ENCODE peak calls at places on chromosomes 7 and 10, in eight cellular contexts. O, I, R, B, Y, H, V and D are unnamed samples.

GRCh38 chr10:110758898-110759297 is 112.8 kb upstream of the PDCD4 start:
- DNase-seq in B (no peak), H (no peak), Y (no peak), I (peak), V (no peak), R (no peak), O (no peak), D (no peak)

GRCh38 chr10:96360331-96360730 is 1.5 kb upstream of the OPALIN start:
- DNase-seq in R (peak), V (no peak), H (no peak), B (no peak), Y (no peak), I (no peak), O (no peak), D (no peak)

GRCh38 chr7:131517218-131517923 is 39.1 kb downstream of the PODXL start:
- DNase-seq in V (no peak), O (no peak), B (no peak), I (no peak), R (peak), Y (no peak), H (no peak), D (no peak)

GRCh38 chr7:29835718-29836117 is 29.4 kb downstream of the WIPF3 start:
- DNase-seq in Y (no peak), H (no peak), V (no peak), R (peak), O (no peak), B (no peak), I (no peak), D (no peak)

GRCh38 chr10:93274419-93274818 is 200.7 kb downstream of the CYP26A1 start:
- DNase-seq in V (no peak), R (no peak), B (no peak), I (no peak), H (no peak), O (no peak), Y (no peak), D (no peak)

GRCh38 chr7:553637-554111 is 34.0 kb upstream of the PDGFA start:
- DNase-seq in B (no peak), V (no peak), Y (no peak), R (no peak), H (no peak), O (no peak), I (no peak), D (no peak)

GRCh38 chr10:78700413-78700812 is 368.4 kb upstream of the ZMIZ1 start:
- DNase-seq in V (peak), R (peak), O (no peak), B (no peak), H (peak), I (peak), Y (no peak), D (no peak)

GRCh38 chr7:108875139-108875538 is 305.5 kb downstream of the DNAJB9 start:
- DNase-seq in V (no peak), Y (no peak), B (no peak), R (no peak), H (no peak), O (peak), I (peak), D (peak)

GRCh38 chr7:91157579-91158320 is 106.5 kb upstream of the FZD1 start:
- DNase-seq in V (no peak), Y (no peak), H (no peak), I (no peak), B (no peak), O (no peak), R (no peak), D (no peak)

GRCh38 chr10:73785721-73786511 is 510 bp downstream of the ZSWIM8 start:
- DNase-seq in O (peak), Y (no peak), V (peak), H (peak), R (no peak), I (peak), B (no peak), D (peak)

GRCh38 chr10:1034758-1035157 is 9.1 kb upstream of the IDI2 start:
- DNase-seq in O (no peak), I (no peak), H (no peak), R (no peak), Y (no peak), B (no peak), V (no peak), D (no peak)

GRCh38 chr10:1036341-1036791 is 10.7 kb upstream of the IDI2 start:
- DNase-seq in I (peak), V (no peak), R (no peak), Y (no peak), H (no peak), B (no peak), O (no peak), D (no peak)

GRCh38 chr10:1035201-1035600 is 9.5 kb upstream of the IDI2 start:
- DNase-seq in H (no peak), R (no peak), Y (no peak), V (no peak), O (no peak), I (no peak), B (no peak), D (no peak)

GRCh38 chr10:1040133-1040532 is 8.8 kb downstream of the IDI1 start:
- DNase-seq in I (no peak), H (no peak), V (no peak), R (no peak), B (no peak), O (no peak), Y (no peak), D (no peak)

GRCh38 chr10:1037098-1037497 is 11.4 kb upstream of the IDI2 start:
- DNase-seq in I (no peak), Y (no peak), O (no peak), R (no peak), B (no peak), H (no peak), V (no peak), D (no peak)
- TF ChIP-seq POLR2A in I (no peak), Y (no peak), O (no peak), R (no peak), B (no peak), H (no peak), V (no peak), D (peak)

GRCh38 chr10:51308096-51308495 is 233.8 kb downstream of the PRKG1 start:
- DNase-seq in I (no peak), Y (no peak), B (no peak), V (no peak), R (no peak), O (no peak), H (no peak), D (no peak)
- TF ChIP-seq POLR2A in I (no peak), Y (no peak), B (no peak), V (no peak), R (no peak), O (no peak), H (no peak), D (no peak)

DNA sequence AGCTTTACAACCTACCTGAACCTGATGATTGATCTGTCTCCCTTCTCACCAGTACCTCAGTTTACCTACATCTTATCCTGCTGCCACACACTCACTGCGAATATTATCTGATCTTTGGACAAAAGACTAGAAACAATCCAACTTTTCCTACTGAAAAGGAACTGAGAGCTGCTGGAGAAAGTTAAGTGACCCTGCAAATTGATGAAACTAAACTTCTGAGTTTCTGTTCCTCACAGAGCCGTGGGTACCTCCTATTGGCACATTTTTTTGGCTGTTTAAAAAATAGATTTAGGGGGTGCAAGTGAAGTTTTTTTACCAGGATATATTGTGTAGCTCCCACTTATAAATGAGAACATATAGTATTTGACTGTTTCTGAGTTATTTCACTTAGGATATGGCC is 66.0 kb upstream of the STARD3NL start:
- DNase-seq in O (no peak), V (no peak), B (no peak), R (no peak), H (no peak), Y (no peak), I (no peak), D (no peak)
- TF ChIP-seq POLR2A in O (no peak), V (no peak), B (no peak), R (no peak), H (no peak), Y (no peak), I (no peak), D (no peak)

GRCh38 chr10:3137958-3138726 is 34.4 kb downstream of the PITRM1 start:
- DNase-seq in H (no peak), V (no peak), B (no peak), O (no peak), R (no peak), I (no peak), Y (no peak), D (no peak)
- TF ChIP-seq POLR2A in H (no peak), V (no peak), B (no peak), O (no peak), R (no peak), I (no peak), Y (peak), D (no peak)

DNA sequence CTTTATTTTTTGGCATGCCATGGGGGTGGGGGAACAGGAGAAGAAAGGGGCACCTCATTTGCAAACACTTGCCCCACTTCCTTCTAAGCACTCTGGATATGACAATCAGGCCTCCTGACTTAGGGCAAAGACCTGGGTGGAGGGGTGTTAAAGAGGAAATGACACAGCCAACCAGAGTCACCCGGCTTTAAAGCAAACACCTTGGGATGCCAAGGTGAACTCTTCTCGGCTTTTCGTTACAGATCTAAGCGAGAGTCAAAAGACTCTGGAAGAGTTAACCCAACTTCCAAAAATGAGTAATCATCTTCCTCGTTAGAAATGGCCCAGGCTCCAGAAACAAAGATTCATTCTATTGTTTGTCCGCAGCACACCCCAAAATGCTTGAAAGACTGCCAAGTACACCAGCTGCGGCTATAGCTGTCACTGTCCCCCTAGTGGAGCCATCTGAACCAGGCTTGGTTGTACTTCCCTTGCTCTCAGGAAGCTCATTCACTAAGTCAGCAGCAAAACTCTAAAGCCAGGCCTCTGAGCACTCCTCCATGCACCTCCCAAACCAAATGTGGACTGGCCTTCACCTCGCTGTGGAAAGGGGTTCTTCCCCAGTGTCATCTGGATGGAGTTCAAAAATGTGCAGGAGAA is 24.8 kb downstream of the FAM53B start:
- DNase-seq in R (no peak), H (no peak), Y (peak), B (no peak), V (peak), O (no peak), I (peak), D (peak)
- TF ChIP-seq POLR2A in R (no peak), H (no peak), Y (no peak), B (no peak), V (no peak), O (no peak), I (no peak), D (no peak)